ENCODE peak calls at places on chromosomes 4 and X, in seven cellular contexts. One of them, this sample, is unnamed.
A peak's percentile ranks its signal among the peaks of the same experiment; 100 is the strongest.

GRCh38 chrX:107272431-107272921 is 66.1 kb downstream of the DNAAF6 start:
- DNase-seq in NCI-H1105 treated with DMSO at 0.1 percent for 48 hours: no peak
- DNase-seq in stimulated activated naive CD4-positive, alpha-beta T cell: no peak
- DNase-seq in M059J: no peak
- DNase-seq in AG04449: no peak
- DNase-seq in C1 segment of cervical spinal cord: no peak
- DNase-seq in EH: no peak
- DNase-seq in this sample: peak; percentile 41

GRCh38 chr4:125191252-125191651 is 123.5 kb upstream of the FAT4 start:
- DNase-seq in NCI-H1105 treated with DMSO at 0.1 percent for 48 hours: no peak
- DNase-seq in M059J: peak; percentile 60
- DNase-seq in EH: peak; percentile 77
- DNase-seq in stimulated activated naive CD4-positive, alpha-beta T cell: no peak
- DNase-seq in AG04449: peak; percentile 59
- DNase-seq in C1 segment of cervical spinal cord: no peak
- DNase-seq in this sample: no peak

GRCh38 chr4:128528793-128529553 is 241.4 kb upstream of the PGRMC2 start:
- DNase-seq in M059J: peak; percentile 97
- DNase-seq in stimulated activated naive CD4-positive, alpha-beta T cell: no peak
- DNase-seq in AG04449: peak; percentile 98
- DNase-seq in C1 segment of cervical spinal cord: no peak
- DNase-seq in EH: peak; percentile 100
- DNase-seq in NCI-H1105 treated with DMSO at 0.1 percent for 48 hours: no peak
- DNase-seq in this sample: no peak

GRCh38 chr4:168923526-168924194 is 86.4 kb downstream of the CBR4 start:
- DNase-seq in C1 segment of cervical spinal cord: no peak
- DNase-seq in AG04449: peak; percentile 42
- DNase-seq in M059J: peak; percentile 56
- DNase-seq in NCI-H1105 treated with DMSO at 0.1 percent for 48 hours: peak; percentile 63
- DNase-seq in EH: peak; percentile 76
- DNase-seq in stimulated activated naive CD4-positive, alpha-beta T cell: peak; percentile 43
- DNase-seq in this sample: peak; percentile 60

GRCh38 chr4:53908661-53909078 is 155.7 kb downstream of the CHIC2 start:
- DNase-seq in M059J: peak; percentile 90
- DNase-seq in stimulated activated naive CD4-positive, alpha-beta T cell: peak; percentile 8
- DNase-seq in NCI-H1105 treated with DMSO at 0.1 percent for 48 hours: peak; percentile 44
- DNase-seq in EH: peak; percentile 96
- DNase-seq in C1 segment of cervical spinal cord: peak; percentile 3
- DNase-seq in AG04449: peak; percentile 79
- DNase-seq in this sample: peak; percentile 58

GRCh38 chr4:145808848-145809512 is 129.0 kb downstream of the C4orf51 start:
- DNase-seq in EH: no peak
- DNase-seq in stimulated activated naive CD4-positive, alpha-beta T cell: no peak
- DNase-seq in M059J: no peak
- DNase-seq in AG04449: no peak
- DNase-seq in NCI-H1105 treated with DMSO at 0.1 percent for 48 hours: no peak
- DNase-seq in C1 segment of cervical spinal cord: no peak
- DNase-seq in this sample: no peak

GRCh38 chrX:130091976-130092522 is 18.2 kb downstream of the ELF4 start:
- DNase-seq in M059J: no peak
- DNase-seq in stimulated activated naive CD4-positive, alpha-beta T cell: peak; percentile 79
- DNase-seq in AG04449: no peak
- DNase-seq in NCI-H1105 treated with DMSO at 0.1 percent for 48 hours: no peak
- DNase-seq in C1 segment of cervical spinal cord: no peak
- DNase-seq in EH: no peak
- DNase-seq in this sample: no peak

GRCh38 chr4:152864361-152864760 is 71.8 kb upstream of the FHDC1 start:
- DNase-seq in EH: no peak
- DNase-seq in NCI-H1105 treated with DMSO at 0.1 percent for 48 hours: no peak
- DNase-seq in AG04449: no peak
- DNase-seq in M059J: no peak
- DNase-seq in stimulated activated naive CD4-positive, alpha-beta T cell: no peak
- DNase-seq in C1 segment of cervical spinal cord: no peak
- DNase-seq in this sample: no peak

GRCh38 chr4:44700427-44700826 is 22.2 kb downstream of the GUF1 start:
- DNase-seq in stimulated activated naive CD4-positive, alpha-beta T cell: no peak
- DNase-seq in AG04449: no peak
- DNase-seq in NCI-H1105 treated with DMSO at 0.1 percent for 48 hours: no peak
- DNase-seq in EH: no peak
- DNase-seq in M059J: no peak
- DNase-seq in C1 segment of cervical spinal cord: no peak
- DNase-seq in this sample: no peak

GRCh38 chr4:94412019-94413017 is 39.4 kb upstream of the PDLIM5 start:
- DNase-seq in NCI-H1105 treated with DMSO at 0.1 percent for 48 hours: peak; percentile 40
- DNase-seq in M059J: peak; percentile 70
- DNase-seq in AG04449: no peak
- DNase-seq in EH: peak; percentile 82
- DNase-seq in stimulated activated naive CD4-positive, alpha-beta T cell: no peak
- DNase-seq in C1 segment of cervical spinal cord: no peak
- DNase-seq in this sample: no peak

GRCh38 chrX:64642482-64642881 is 247.2 kb upstream of the MTMR8 start:
- DNase-seq in EH: no peak
- DNase-seq in NCI-H1105 treated with DMSO at 0.1 percent for 48 hours: no peak
- DNase-seq in AG04449: no peak
- DNase-seq in stimulated activated naive CD4-positive, alpha-beta T cell: no peak
- DNase-seq in M059J: no peak
- DNase-seq in C1 segment of cervical spinal cord: no peak
- DNase-seq in this sample: peak; percentile 1

GRCh38 chrX:52923781-52924241 is 26.7 kb downstream of the FAM156B start:
- DNase-seq in NCI-H1105 treated with DMSO at 0.1 percent for 48 hours: no peak
- DNase-seq in C1 segment of cervical spinal cord: no peak
- DNase-seq in AG04449: no peak
- DNase-seq in M059J: peak; percentile 72
- DNase-seq in stimulated activated naive CD4-positive, alpha-beta T cell: no peak
- DNase-seq in EH: peak; percentile 68
- DNase-seq in this sample: no peak

GRCh38 chr4:158710814-158711213 is 12.4 kb downstream of the PPID start:
- DNase-seq in stimulated activated naive CD4-positive, alpha-beta T cell: no peak
- DNase-seq in M059J: peak; percentile 12
- DNase-seq in C1 segment of cervical spinal cord: no peak
- DNase-seq in NCI-H1105 treated with DMSO at 0.1 percent for 48 hours: no peak
- DNase-seq in AG04449: no peak
- DNase-seq in EH: peak; percentile 52
- DNase-seq in this sample: no peak

GRCh38 chr4:24794916-24795665 is at the start of gene SOD3:
- DNase-seq in NCI-H1105 treated with DMSO at 0.1 percent for 48 hours: no peak
- DNase-seq in stimulated activated naive CD4-positive, alpha-beta T cell: no peak
- DNase-seq in M059J: peak; percentile 85
- DNase-seq in AG04449: no peak
- DNase-seq in EH: peak; percentile 98
- DNase-seq in C1 segment of cervical spinal cord: peak; percentile 36
- DNase-seq in this sample: no peak

GRCh38 chr4:5497489-5497888 is 210.9 kb downstream of the EVC2 start:
- DNase-seq in NCI-H1105 treated with DMSO at 0.1 percent for 48 hours: no peak
- DNase-seq in C1 segment of cervical spinal cord: no peak
- DNase-seq in EH: no peak
- DNase-seq in stimulated activated naive CD4-positive, alpha-beta T cell: no peak
- DNase-seq in M059J: no peak
- DNase-seq in AG04449: no peak
- DNase-seq in this sample: no peak

GRCh38 chrX:96379951-96380350 is 304.7 kb upstream of the DIAPH2 start:
- DNase-seq in M059J: no peak
- DNase-seq in stimulated activated naive CD4-positive, alpha-beta T cell: no peak
- DNase-seq in AG04449: no peak
- DNase-seq in EH: no peak
- DNase-seq in C1 segment of cervical spinal cord: no peak
- DNase-seq in NCI-H1105 treated with DMSO at 0.1 percent for 48 hours: no peak
- DNase-seq in this sample: no peak

GRCh38 chr4:71277353-71277752 is 61.5 kb upstream of the SLC4A4 start:
- DNase-seq in stimulated activated naive CD4-positive, alpha-beta T cell: no peak
- DNase-seq in AG04449: no peak
- DNase-seq in C1 segment of cervical spinal cord: no peak
- DNase-seq in M059J: no peak
- DNase-seq in NCI-H1105 treated with DMSO at 0.1 percent for 48 hours: no peak
- DNase-seq in EH: no peak
- DNase-seq in this sample: no peak

GRCh38 chr4:70996014-70996353 is 2.5 kb downstream of the DCK start:
- DNase-seq in C1 segment of cervical spinal cord: no peak
- DNase-seq in M059J: no peak
- DNase-seq in stimulated activated naive CD4-positive, alpha-beta T cell: peak; percentile 4
- DNase-seq in EH: no peak
- DNase-seq in NCI-H1105 treated with DMSO at 0.1 percent for 48 hours: no peak
- DNase-seq in AG04449: no peak
- DNase-seq in this sample: no peak

GRCh38 chr4:152102184-152103000 is 341.6 kb upstream of the GATB start:
- DNase-seq in AG04449: no peak
- DNase-seq in EH: peak; percentile 62
- DNase-seq in C1 segment of cervical spinal cord: no peak
- DNase-seq in stimulated activated naive CD4-positive, alpha-beta T cell: no peak
- DNase-seq in M059J: peak; percentile 31
- DNase-seq in NCI-H1105 treated with DMSO at 0.1 percent for 48 hours: no peak
- DNase-seq in this sample: no peak

GRCh38 chrX:56569378-56570061 is 6.1 kb downstream of the UBQLN2 start:
- DNase-seq in M059J: no peak
- DNase-seq in stimulated activated naive CD4-positive, alpha-beta T cell: no peak
- DNase-seq in AG04449: no peak
- DNase-seq in C1 segment of cervical spinal cord: no peak
- DNase-seq in EH: no peak
- DNase-seq in NCI-H1105 treated with DMSO at 0.1 percent for 48 hours: no peak
- DNase-seq in this sample: no peak

GRCh38 chrX:151386838-151387459 is 10.1 kb upstream of the VMA21 start:
- DNase-seq in NCI-H1105 treated with DMSO at 0.1 percent for 48 hours: peak; percentile 89
- DNase-seq in EH: no peak
- DNase-seq in C1 segment of cervical spinal cord: no peak
- DNase-seq in AG04449: no peak
- DNase-seq in stimulated activated naive CD4-positive, alpha-beta T cell: no peak
- DNase-seq in M059J: no peak
- DNase-seq in this sample: no peak

GRCh38 chrX:38154340-38154739 is 66.3 kb downstream of the SRPX start:
- DNase-seq in M059J: no peak
- DNase-seq in C1 segment of cervical spinal cord: no peak
- DNase-seq in AG04449: no peak
- DNase-seq in stimulated activated naive CD4-positive, alpha-beta T cell: no peak
- DNase-seq in EH: no peak
- DNase-seq in NCI-H1105 treated with DMSO at 0.1 percent for 48 hours: no peak
- DNase-seq in this sample: no peak

GRCh38 chrX:68751372-68751771 is 77.4 kb upstream of the EFNB1 start:
- DNase-seq in M059J: no peak
- DNase-seq in EH: no peak
- DNase-seq in AG04449: no peak
- DNase-seq in C1 segment of cervical spinal cord: no peak
- DNase-seq in stimulated activated naive CD4-positive, alpha-beta T cell: no peak
- DNase-seq in NCI-H1105 treated with DMSO at 0.1 percent for 48 hours: no peak
- DNase-seq in this sample: no peak

GRCh38 chrX:7570432-7571009 is 272.4 kb upstream of the VCX start:
- DNase-seq in C1 segment of cervical spinal cord: no peak
- DNase-seq in stimulated activated naive CD4-positive, alpha-beta T cell: no peak
- DNase-seq in NCI-H1105 treated with DMSO at 0.1 percent for 48 hours: no peak
- DNase-seq in AG04449: no peak
- DNase-seq in M059J: no peak
- DNase-seq in EH: no peak
- DNase-seq in this sample: no peak

GRCh38 chrX:19565605-19566004 is 50.3 kb upstream of the MAP3K15 start:
- DNase-seq in NCI-H1105 treated with DMSO at 0.1 percent for 48 hours: no peak
- DNase-seq in M059J: no peak
- DNase-seq in C1 segment of cervical spinal cord: no peak
- DNase-seq in AG04449: no peak
- DNase-seq in stimulated activated naive CD4-positive, alpha-beta T cell: no peak
- DNase-seq in EH: no peak
- DNase-seq in this sample: no peak

This sample was measured in SK-N-SH.